ENCODE peak calls at places on chromosome 10, in seven cellular contexts. D is foreskin fibroblast, I is adrenal gland, E is MCF 10A, Q is HCT116, C is lower lobe of right lung, L is cardiac fibroblast. N is an unnamed sample.

GRCh38 chr10:112082134-112082533 is 101.4 kb downstream of the GPAM start:
- DNase-seq in D (no peak), I (peak), E (peak), Q (no peak), C (no peak), L (no peak), N (no peak)

GRCh38 chr10:5900247-5900646 is 10.2 kb downstream of the FBH1 start:
- DNase-seq in D (no peak), I (no peak), E (no peak), Q (no peak), C (no peak), L (no peak), N (no peak)

GRCh38 chr10:110919349-110919931 is at the start of gene SHOC2:
- DNase-seq in D (peak), I (peak), E (no peak), Q (no peak), C (peak), L (no peak), N (peak)

GRCh38 chr10:129961274-129961839 is 2.7 kb downstream of the EBF3 start:
- DNase-seq in D (no peak), I (no peak), E (no peak), Q (no peak), C (no peak), L (peak), N (no peak)

GRCh38 chr10:6297951-6298381 is 95.2 kb downstream of the PFKFB3 start:
- DNase-seq in D (no peak), I (peak), E (no peak), Q (no peak), C (no peak), L (peak), N (no peak)

GRCh38 chr10:3090914-3091313 is 23.6 kb downstream of the PFKP start:
- DNase-seq in D (peak), I (peak), E (peak), Q (peak), C (peak), L (peak), N (no peak)

GRCh38 chr10:75099952-75100763 is 11.3 kb upstream of the SAMD8 start:
- DNase-seq in D (peak), I (peak), E (peak), Q (peak), C (peak), L (peak), N (peak)

GRCh38 chr10:33237736-33238624 is 96.5 kb downstream of the NRP1 start:
- DNase-seq in D (peak), I (no peak), E (peak), Q (peak), C (no peak), L (peak), N (no peak)

GRCh38 chr10:30967654-30968421 is 63.8 kb downstream of the ZNF438 start:
- DNase-seq in D (peak), I (no peak), E (no peak), Q (no peak), C (no peak), L (no peak), N (no peak)

GRCh38 chr10:5895804-5896203 is 5.8 kb downstream of the FBH1 start:
- DNase-seq in D (no peak), I (no peak), E (no peak), Q (no peak), C (no peak), L (no peak), N (no peak)

GRCh38 chr10:22693371-22693784 is 21.0 kb downstream of the PIP4K2A start:
- DNase-seq in D (peak), I (peak), E (peak), Q (no peak), C (no peak), L (peak), N (peak)

GRCh38 chr10:12638781-12639180 is 289.4 kb downstream of the CAMK1D start:
- DNase-seq in D (no peak), I (no peak), E (no peak), Q (no peak), C (no peak), L (no peak), N (no peak)

GRCh38 chr10:124742418-124743187 is 1.6 kb downstream of the FAM53B start:
- DNase-seq in D (peak), I (peak), E (peak), Q (no peak), C (no peak), L (peak), N (no peak)

GRCh38 chr10:50540826-50541122 is 83.0 kb downstream of the SGMS1 start:
- DNase-seq in D (no peak), I (no peak), E (no peak), Q (no peak), C (no peak), L (no peak), N (no peak)

GRCh38 chr10:69376662-69377061 is 40.1 kb downstream of the TACR2 start:
- DNase-seq in D (no peak), I (no peak), E (no peak), Q (no peak), C (no peak), L (no peak), N (no peak)

GRCh38 chr10:26468691-26469090 is 30.6 kb downstream of the APBB1IP start:
- DNase-seq in D (no peak), I (no peak), E (no peak), Q (no peak), C (no peak), L (no peak), N (peak)

GRCh38 chr10:1807924-1808323 is 70.6 kb upstream of the ADARB2 start:
- DNase-seq in D (no peak), I (no peak), E (no peak), Q (no peak), C (no peak), L (no peak), N (no peak)

GRCh38 chr10:43124094-43124521 is 14.1 kb upstream of the CSGALNACT2 start:
- DNase-seq in D (no peak), I (no peak), E (no peak), Q (no peak), C (no peak), L (no peak), N (no peak)

GRCh38 chr10:128570596-128570995 is 444.4 kb upstream of the MKI67 start:
- DNase-seq in D (no peak), I (no peak), E (no peak), Q (no peak), C (no peak), L (no peak), N (no peak)

GRCh38 chr10:117420768-117421167 is 45.5 kb upstream of the PDZD8 start:
- DNase-seq in D (no peak), I (no peak), E (no peak), Q (no peak), C (no peak), L (no peak), N (no peak)

GRCh38 chr10:50385610-50386009 is 134.3 kb upstream of the ASAH2 start:
- DNase-seq in D (peak), I (peak), E (peak), Q (no peak), C (no peak), L (peak), N (no peak)

GRCh38 chr10:43055991-43056567 is 20.8 kb upstream of the RET start:
- DNase-seq in D (no peak), I (no peak), E (no peak), Q (no peak), C (peak), L (no peak), N (no peak)

GRCh38 chr10:124417846-124418725 is 637 bp downstream of the OAT start:
- DNase-seq in D (peak), I (peak), E (peak), Q (no peak), C (peak), L (peak), N (peak)

GRCh38 chr10:132836832-132837540 is 51.0 kb upstream of the NKX6-2 start:
- DNase-seq in D (peak), I (peak), E (peak), Q (no peak), C (no peak), L (peak), N (peak)

GRCh38 chr10:5014936-5015335 is 11.3 kb upstream of the AKR1C2 start:
- DNase-seq in D (no peak), I (peak), E (peak), Q (no peak), C (no peak), L (peak), N (no peak)

GRCh38 chr10:24722131-24722675 is 1.5 kb downstream of the ARHGAP21 start:
- DNase-seq in D (no peak), I (no peak), E (peak), Q (no peak), C (no peak), L (peak), N (peak)

DNA sequence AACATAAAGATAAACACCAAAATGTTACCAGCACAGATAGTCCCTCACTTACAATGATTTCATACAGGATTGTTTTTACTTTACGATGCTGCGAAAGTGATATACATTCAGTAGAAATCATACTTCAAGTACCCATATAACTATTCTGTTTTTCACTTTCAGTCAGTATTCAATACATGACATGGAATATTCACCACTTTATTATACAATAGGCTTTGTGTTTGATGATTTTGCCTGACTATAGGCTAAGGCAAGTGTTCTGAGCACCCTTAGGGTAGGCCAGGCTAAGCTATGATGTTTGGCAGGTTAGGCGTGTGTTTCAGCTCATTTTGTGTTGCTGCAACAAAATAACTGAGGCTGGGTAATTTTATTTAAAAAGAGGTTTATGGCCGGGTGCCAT is 155.0 kb downstream of the RTKN2 start:
- DNase-seq in D (no peak), I (no peak), E (no peak), Q (no peak), C (no peak), L (no peak), N (no peak)
- TF ChIP-seq CTCF in D (no peak), I (no peak), E (no peak), Q (no peak), C (no peak), L (no peak), N (no peak)

GRCh38 chr10:85420501-85421191 is 945.9 kb downstream of the GRID1 start:
- DNase-seq in D (no peak), I (no peak), E (no peak), Q (no peak), C (no peak), L (no peak), N (no peak)
- TF ChIP-seq CTCF in D (no peak), I (no peak), E (no peak), Q (no peak), C (no peak), L (no peak), N (no peak)

GRCh38 chr10:126469692-126470091 is 81.4 kb upstream of the ADAM12 start:
- DNase-seq in D (no peak), I (no peak), E (no peak), Q (no peak), C (no peak), L (no peak), N (no peak)

GRCh38 chr10:126463306-126463705 is 75.0 kb upstream of the ADAM12 start:
- DNase-seq in D (peak), I (no peak), E (no peak), Q (no peak), C (no peak), L (no peak), N (no peak)

GRCh38 chr10:126468467-126468866 is 80.2 kb upstream of the ADAM12 start:
- DNase-seq in D (no peak), I (no peak), E (no peak), Q (no peak), C (no peak), L (no peak), N (no peak)

GRCh38 chr10:126468876-126469643 is 80.8 kb upstream of the ADAM12 start:
- DNase-seq in D (peak), I (no peak), E (no peak), Q (no peak), C (no peak), L (peak), N (no peak)

DNA sequence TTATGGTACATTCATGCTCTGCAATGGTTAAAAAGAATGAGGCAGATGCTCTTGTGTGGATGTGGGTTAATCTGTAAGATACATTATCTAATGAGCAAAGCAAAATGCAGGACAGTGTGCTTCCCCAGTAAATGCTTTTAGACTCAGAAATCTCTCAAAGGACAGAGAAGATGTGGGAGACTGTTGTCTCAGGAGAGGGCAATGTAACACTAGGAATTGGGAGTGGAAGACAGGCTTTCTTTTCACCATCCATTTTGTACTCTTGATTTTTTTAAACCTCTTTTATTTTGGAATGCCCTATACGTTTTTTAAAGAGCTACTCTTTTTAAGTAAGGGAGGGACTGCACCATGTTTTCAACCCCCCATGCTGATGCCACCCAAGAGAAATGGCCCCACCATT is 77.5 kb upstream of the ADAM12 start:
- DNase-seq in D (peak), I (no peak), E (no peak), Q (no peak), C (no peak), L (no peak), N (no peak)
- TF ChIP-seq CTCF in D (no peak), I (no peak), E (no peak), Q (no peak), C (no peak), L (no peak), N (no peak)

GRCh38 chr10:7813481-7813880 is 4.8 kb upstream of the TAF3 start:
- DNase-seq in D (no peak), I (no peak), E (no peak), Q (no peak), C (no peak), L (no peak), N (no peak)
- TF ChIP-seq CTCF in D (no peak), I (no peak), E (no peak), Q (peak), C (no peak), L (no peak), N (no peak)

GRCh38 chr10:71545001-71545400 is 148.3 kb downstream of the CDH23 start:
- DNase-seq in D (no peak), I (no peak), E (no peak), Q (no peak), C (no peak), L (no peak), N (no peak)

GRCh38 chr10:71546220-71546619 is 149.5 kb downstream of the CDH23 start:
- DNase-seq in D (no peak), I (no peak), E (no peak), Q (no peak), C (no peak), L (no peak), N (no peak)

GRCh38 chr10:71547290-71547689 is 150.6 kb downstream of the CDH23 start:
- DNase-seq in D (no peak), I (no peak), E (no peak), Q (no peak), C (no peak), L (no peak), N (no peak)

GRCh38 chr10:71547841-71548493 is 151.2 kb downstream of the CDH23 start:
- DNase-seq in D (peak), I (peak), E (no peak), Q (no peak), C (peak), L (peak), N (no peak)

DNA sequence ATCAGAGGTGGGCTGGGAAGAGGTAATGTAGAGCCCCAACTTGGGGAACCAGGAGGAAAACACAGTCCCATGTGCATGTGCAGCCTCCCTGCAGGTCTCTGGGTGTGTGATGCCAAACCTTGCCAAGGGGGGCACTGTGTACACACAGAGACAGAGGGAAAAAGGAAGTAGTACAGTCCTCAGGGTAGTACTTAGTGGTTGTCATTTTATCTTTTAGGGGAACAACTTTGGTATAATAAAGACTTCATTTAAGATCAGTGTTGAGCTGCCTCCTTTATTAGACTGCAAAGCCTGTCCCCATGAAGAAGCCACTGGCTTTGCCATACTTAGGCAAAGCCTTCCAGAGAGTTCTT is 151.8 kb downstream of the CDH23 start:
- DNase-seq in D (peak), I (peak), E (peak), Q (no peak), C (no peak), L (peak), N (peak)
- TF ChIP-seq CTCF in D (peak), I (peak), E (peak), Q (peak), C (peak), L (peak), N (peak)

N was measured in activated CD8-positive, alpha-beta T cell treated with anti-CD3 and anti-CD28 coated beads for 36 hours.